ENCODE peak calls at places on chromosomes 11 and 22, in five cellular contexts. One of them, this sample, is unnamed.

GRCh38 chr11:19079643-19080440 is 19.3 kb upstream of the MRGPRX2 start:
- DNase-seq in upper lobe of left lung: no peak
- DNase-seq in neural progenitor cell: no peak
- DNase-seq in PC-9: peak; percentile 86
- DNase-seq in CD4-positive, alpha-beta memory T cell: no peak
- DNase-seq in this sample: no peak

GRCh38 chr11:113022267-113022666 is 61.0 kb downstream of the NCAM1 start:
- DNase-seq in upper lobe of left lung: no peak
- DNase-seq in neural progenitor cell: no peak
- DNase-seq in PC-9: no peak
- DNase-seq in CD4-positive, alpha-beta memory T cell: no peak
- DNase-seq in this sample: no peak

GRCh38 chr11:84899740-84900139 is 727.4 kb downstream of the DLG2 start:
- DNase-seq in upper lobe of left lung: no peak
- DNase-seq in neural progenitor cell: peak; percentile 66
- DNase-seq in PC-9: no peak
- DNase-seq in CD4-positive, alpha-beta memory T cell: no peak
- DNase-seq in this sample: no peak

GRCh38 chr11:848988-849824 is 6.6 kb downstream of the TSPAN4 start:
- DNase-seq in upper lobe of left lung: no peak
- DNase-seq in neural progenitor cell: peak; percentile 91
- DNase-seq in PC-9: no peak
- DNase-seq in CD4-positive, alpha-beta memory T cell: no peak
- DNase-seq in this sample: no peak

GRCh38 chr11:105790841-105791240 is 181.0 kb downstream of the GRIA4 start:
- DNase-seq in upper lobe of left lung: no peak
- DNase-seq in neural progenitor cell: peak; percentile 34
- DNase-seq in PC-9: no peak
- DNase-seq in CD4-positive, alpha-beta memory T cell: no peak
- DNase-seq in this sample: no peak

GRCh38 chr11:2445948-2446551 is 1.2 kb downstream of the KCNQ1 start:
- DNase-seq in upper lobe of left lung: peak; percentile 83
- DNase-seq in neural progenitor cell: no peak
- DNase-seq in PC-9: no peak
- DNase-seq in CD4-positive, alpha-beta memory T cell: no peak
- DNase-seq in this sample: no peak

GRCh38 chr22:45548991-45549736 is 46.5 kb downstream of the FBLN1 start:
- DNase-seq in upper lobe of left lung: peak; percentile 41
- DNase-seq in neural progenitor cell: peak; percentile 14
- DNase-seq in PC-9: peak; percentile 87
- DNase-seq in CD4-positive, alpha-beta memory T cell: no peak
- DNase-seq in this sample: no peak

GRCh38 chr11:134751825-134752224 is 339.8 kb upstream of the B3GAT1 start:
- DNase-seq in upper lobe of left lung: no peak
- DNase-seq in neural progenitor cell: no peak
- DNase-seq in PC-9: no peak
- DNase-seq in CD4-positive, alpha-beta memory T cell: no peak
- DNase-seq in this sample: no peak

GRCh38 chr11:63622318-63622717 is 8.1 kb upstream of the PLAAT3 start:
- DNase-seq in upper lobe of left lung: no peak
- DNase-seq in neural progenitor cell: no peak
- DNase-seq in PC-9: peak; percentile 67
- DNase-seq in CD4-positive, alpha-beta memory T cell: no peak
- DNase-seq in this sample: no peak

GRCh38 chr11:126281666-126282175 is 1.2 kb upstream of the TIRAP start:
- DNase-seq in upper lobe of left lung: no peak
- DNase-seq in neural progenitor cell: no peak
- DNase-seq in PC-9: no peak
- DNase-seq in CD4-positive, alpha-beta memory T cell: no peak
- DNase-seq in this sample: no peak

GRCh38 chr22:49561338-49561737 is 266.3 kb downstream of the BRD1 start:
- DNase-seq in upper lobe of left lung: peak; percentile 14
- DNase-seq in neural progenitor cell: no peak
- DNase-seq in PC-9: no peak
- DNase-seq in CD4-positive, alpha-beta memory T cell: no peak
- DNase-seq in this sample: no peak

GRCh38 chr11:119696378-119697157 is 32.4 kb downstream of the NECTIN1 start:
- DNase-seq in upper lobe of left lung: no peak
- DNase-seq in neural progenitor cell: peak; percentile 58
- DNase-seq in PC-9: peak; percentile 80
- DNase-seq in CD4-positive, alpha-beta memory T cell: no peak
- DNase-seq in this sample: no peak

GRCh38 chr11:85821636-85822035 is 10.7 kb upstream of the SYTL2 start:
- DNase-seq in upper lobe of left lung: no peak
- DNase-seq in neural progenitor cell: no peak
- DNase-seq in PC-9: no peak
- DNase-seq in CD4-positive, alpha-beta memory T cell: no peak
- DNase-seq in this sample: no peak

GRCh38 chr11:72228844-72229231 is 4.3 kb downstream of the INPPL1 start:
- DNase-seq in upper lobe of left lung: peak; percentile 15
- DNase-seq in neural progenitor cell: no peak
- DNase-seq in PC-9: no peak
- DNase-seq in CD4-positive, alpha-beta memory T cell: no peak
- DNase-seq in this sample: no peak

GRCh38 chr11:133545199-133545709 is 13.0 kb upstream of the OPCML start:
- DNase-seq in upper lobe of left lung: no peak
- DNase-seq in neural progenitor cell: no peak
- DNase-seq in PC-9: no peak
- DNase-seq in CD4-positive, alpha-beta memory T cell: no peak
- DNase-seq in this sample: no peak

GRCh38 chr11:26037716-26038115 is 294.2 kb upstream of the ANO3 start:
- DNase-seq in upper lobe of left lung: no peak
- DNase-seq in neural progenitor cell: no peak
- DNase-seq in PC-9: no peak
- DNase-seq in CD4-positive, alpha-beta memory T cell: no peak
- DNase-seq in this sample: no peak

GRCh38 chr11:120295110-120295509 is 30.0 kb upstream of the TLCD5 start:
- DNase-seq in upper lobe of left lung: no peak
- DNase-seq in neural progenitor cell: no peak
- DNase-seq in PC-9: peak; percentile 58
- DNase-seq in CD4-positive, alpha-beta memory T cell: no peak
- DNase-seq in this sample: no peak

GRCh38 chr11:131311746-131312145 is 58.7 kb upstream of the NTM start:
- DNase-seq in upper lobe of left lung: no peak
- DNase-seq in neural progenitor cell: no peak
- DNase-seq in PC-9: no peak
- DNase-seq in CD4-positive, alpha-beta memory T cell: no peak
- DNase-seq in this sample: no peak

GRCh38 chr11:130390071-130390758 is 38.2 kb downstream of the ADAMTS8 start:
- DNase-seq in upper lobe of left lung: no peak
- DNase-seq in neural progenitor cell: no peak
- DNase-seq in PC-9: no peak
- DNase-seq in CD4-positive, alpha-beta memory T cell: no peak
- DNase-seq in this sample: no peak

GRCh38 chr11:115314330-115314729 is 189.9 kb downstream of the CADM1 start:
- DNase-seq in upper lobe of left lung: no peak
- DNase-seq in neural progenitor cell: no peak
- DNase-seq in PC-9: no peak
- DNase-seq in CD4-positive, alpha-beta memory T cell: no peak
- DNase-seq in this sample: no peak

GRCh38 chr11:23232652-23233051 is 372.4 kb upstream of the CCDC179 start:
- DNase-seq in upper lobe of left lung: no peak
- DNase-seq in neural progenitor cell: no peak
- DNase-seq in PC-9: no peak
- DNase-seq in CD4-positive, alpha-beta memory T cell: no peak
- DNase-seq in this sample: no peak

GRCh38 chr11:23236846-23237550 is 376.7 kb upstream of the CCDC179 start:
- DNase-seq in upper lobe of left lung: no peak
- DNase-seq in neural progenitor cell: no peak
- DNase-seq in PC-9: no peak
- DNase-seq in CD4-positive, alpha-beta memory T cell: no peak
- DNase-seq in this sample: no peak

DNA sequence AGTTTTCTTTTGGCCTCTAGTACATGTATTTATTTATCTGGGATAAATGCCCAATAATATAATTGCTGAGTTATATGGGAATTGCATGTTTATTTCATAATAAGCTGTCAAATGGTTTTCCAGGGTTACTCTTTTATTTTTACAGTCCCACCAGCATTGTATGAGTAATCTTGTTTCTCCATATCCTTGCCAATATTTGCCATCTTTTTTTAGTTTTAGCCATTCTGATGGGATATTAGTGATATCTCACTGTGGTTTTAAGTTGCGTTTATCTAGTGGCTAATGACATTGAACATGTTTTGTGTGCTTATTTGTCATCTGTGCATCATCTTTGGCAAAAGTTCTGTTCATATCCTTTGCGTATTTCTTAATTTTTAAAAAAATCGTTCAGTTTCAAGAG is 372.8 kb upstream of the CCDC179 start:
- DNase-seq in upper lobe of left lung: no peak
- DNase-seq in neural progenitor cell: no peak
- DNase-seq in PC-9: no peak
- DNase-seq in CD4-positive, alpha-beta memory T cell: no peak
- DNase-seq in this sample: no peak
- H3K4me1 ChIP-seq in upper lobe of left lung: no peaks in the 10 kb centered on the region
- H3K4me1 ChIP-seq in neural progenitor cell: no peaks in the 10 kb centered on the region
- H3K4me1 ChIP-seq in PC-9: no peaks in the 10 kb centered on the region
- H3K4me1 ChIP-seq in CD4-positive, alpha-beta memory T cell: no peaks in the 10 kb centered on the region
- H3K4me1 ChIP-seq in this sample: no peaks in the 10 kb centered on the region

DNA sequence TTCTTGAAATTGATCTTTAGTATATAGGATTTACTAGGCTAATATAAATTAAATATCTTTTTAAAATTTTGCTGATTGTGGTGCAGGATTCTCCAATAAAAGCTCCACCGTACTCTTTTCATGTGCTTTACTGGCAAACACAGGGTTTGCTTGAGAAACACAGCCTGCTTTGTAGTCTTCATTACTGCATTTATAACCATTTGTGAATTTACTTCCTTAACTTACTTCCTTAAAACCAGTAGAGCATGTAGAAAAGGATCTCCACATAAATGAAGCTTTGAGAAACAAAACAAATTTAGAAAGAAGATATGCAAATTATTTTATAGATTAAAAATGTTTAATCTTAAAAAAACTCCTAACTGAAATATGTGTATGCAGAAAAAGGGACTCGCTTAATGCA is 28.8 kb downstream of the SWAP70 start:
- DNase-seq in upper lobe of left lung: no peak
- DNase-seq in neural progenitor cell: no peak
- DNase-seq in PC-9: no peak
- DNase-seq in CD4-positive, alpha-beta memory T cell: no peak
- DNase-seq in this sample: no peak
- H3K4me1 ChIP-seq in upper lobe of left lung: peaks cover 41% of the 10 kb centered on the region
- H3K4me1 ChIP-seq in neural progenitor cell: peaks cover 33% of the 10 kb centered on the region
- H3K4me1 ChIP-seq in PC-9: no peaks in the 10 kb centered on the region
- H3K4me1 ChIP-seq in CD4-positive, alpha-beta memory T cell: no peaks in the 10 kb centered on the region
- H3K4me1 ChIP-seq in this sample: peaks cover 5% of the 10 kb centered on the region

GRCh38 chr11:68314886-68315580 is 2.6 kb downstream of the LRP5 start:
- DNase-seq in upper lobe of left lung: no peak
- DNase-seq in neural progenitor cell: no peak
- DNase-seq in PC-9: peak; percentile 64
- DNase-seq in CD4-positive, alpha-beta memory T cell: no peak
- DNase-seq in this sample: no peak

GRCh38 chr11:68314203-68314885 is 2.0 kb downstream of the LRP5 start:
- DNase-seq in upper lobe of left lung: no peak
- DNase-seq in neural progenitor cell: no peak
- DNase-seq in PC-9: no peak
- DNase-seq in CD4-positive, alpha-beta memory T cell: no peak
- DNase-seq in this sample: no peak

GRCh38 chr11:68312780-68313573 is 586 bp downstream of the LRP5 start:
- DNase-seq in upper lobe of left lung: no peak
- DNase-seq in neural progenitor cell: peak; percentile 56
- DNase-seq in PC-9: no peak
- DNase-seq in CD4-positive, alpha-beta memory T cell: no peak
- DNase-seq in this sample: no peak

GRCh38 chr11:68312117-68312779 is at the start of gene LRP5:
- DNase-seq in upper lobe of left lung: peak; percentile 40
- DNase-seq in neural progenitor cell: peak; percentile 73
- DNase-seq in PC-9: peak; percentile 60
- DNase-seq in CD4-positive, alpha-beta memory T cell: no peak
- DNase-seq in this sample: no peak

DNA sequence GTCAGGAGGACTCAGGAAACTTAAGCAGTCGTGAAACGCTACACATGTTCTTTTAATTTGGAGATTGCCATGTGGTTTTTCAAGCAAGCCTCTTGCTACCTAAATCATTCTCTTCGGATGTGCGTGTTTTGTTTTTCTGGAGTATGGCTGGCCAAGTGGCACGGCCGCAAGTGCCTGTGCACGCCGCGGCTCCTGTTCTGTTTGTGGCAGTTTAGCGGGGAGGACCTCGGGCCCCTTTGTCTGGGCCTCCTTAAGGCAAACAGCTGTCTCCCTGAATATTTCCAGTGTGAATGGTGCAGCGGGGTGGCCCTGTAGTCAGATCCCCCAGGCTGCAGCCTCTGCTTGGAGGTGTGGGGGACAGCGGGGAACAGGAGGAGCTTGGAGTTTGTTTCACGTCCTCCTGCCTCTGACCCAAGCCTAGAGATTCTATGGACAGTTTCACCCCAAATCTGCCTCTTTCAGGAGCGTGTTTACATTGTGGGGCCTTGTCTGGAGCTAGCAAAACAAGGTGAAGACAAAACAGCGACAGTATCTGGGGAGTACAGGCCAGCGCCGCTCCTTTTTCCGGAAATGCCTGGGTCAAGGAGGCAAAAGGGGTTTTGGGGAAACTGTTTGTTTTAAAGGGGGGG is 1.3 kb downstream of the LRP5 start:
- DNase-seq in upper lobe of left lung: no peak
- DNase-seq in neural progenitor cell: peak; percentile 64
- DNase-seq in PC-9: no peak
- DNase-seq in CD4-positive, alpha-beta memory T cell: no peak
- DNase-seq in this sample: no peak
- H3K4me1 ChIP-seq in upper lobe of left lung: peaks cover 33% of the 10 kb centered on the region
- H3K4me1 ChIP-seq in neural progenitor cell: peaks cover 14% of the 10 kb centered on the region
- H3K4me1 ChIP-seq in PC-9: peaks cover 39% of the 10 kb centered on the region
- H3K4me1 ChIP-seq in CD4-positive, alpha-beta memory T cell: peaks cover 11% of the 10 kb centered on the region
- H3K4me1 ChIP-seq in this sample: peaks cover 10% of the 10 kb centered on the region

GRCh38 chr11:92314499-92314898 is 89.9 kb downstream of the FAT3 start:
- DNase-seq in upper lobe of left lung: no peak
- DNase-seq in neural progenitor cell: no peak
- DNase-seq in PC-9: no peak
- DNase-seq in CD4-positive, alpha-beta memory T cell: no peak
- DNase-seq in this sample: no peak

GRCh38 chr11:92311616-92312449 is 87.2 kb downstream of the FAT3 start:
- DNase-seq in upper lobe of left lung: no peak
- DNase-seq in neural progenitor cell: peak; percentile 39
- DNase-seq in PC-9: no peak
- DNase-seq in CD4-positive, alpha-beta memory T cell: no peak
- DNase-seq in this sample: no peak

GRCh38 chr11:92322225-92322624 is 97.6 kb downstream of the FAT3 start:
- DNase-seq in upper lobe of left lung: no peak
- DNase-seq in neural progenitor cell: no peak
- DNase-seq in PC-9: no peak
- DNase-seq in CD4-positive, alpha-beta memory T cell: no peak
- DNase-seq in this sample: no peak

GRCh38 chr11:92316410-92316809 is 91.8 kb downstream of the FAT3 start:
- DNase-seq in upper lobe of left lung: no peak
- DNase-seq in neural progenitor cell: no peak
- DNase-seq in PC-9: no peak
- DNase-seq in CD4-positive, alpha-beta memory T cell: no peak
- DNase-seq in this sample: no peak

DNA sequence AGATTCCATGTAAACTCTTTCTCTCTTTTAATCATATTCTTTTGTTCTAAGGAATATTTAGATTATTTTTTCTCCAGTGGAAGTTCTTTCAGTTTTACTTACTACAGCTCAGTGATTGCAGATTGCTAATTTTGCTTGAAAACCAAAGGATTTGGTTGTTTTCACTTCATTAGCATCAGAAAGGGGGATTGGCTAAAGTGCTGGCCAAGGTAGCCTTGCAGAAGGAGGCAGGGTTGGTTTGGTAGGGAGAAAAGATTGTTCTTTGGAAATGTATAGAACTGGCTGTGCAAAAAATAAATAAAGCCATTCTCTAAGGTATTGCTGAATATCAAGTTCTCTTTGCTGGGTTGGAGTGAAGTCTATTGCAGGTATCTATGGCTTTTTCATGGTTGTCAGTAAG is 92.6 kb downstream of the FAT3 start:
- DNase-seq in upper lobe of left lung: no peak
- DNase-seq in neural progenitor cell: no peak
- DNase-seq in PC-9: no peak
- DNase-seq in CD4-positive, alpha-beta memory T cell: no peak
- DNase-seq in this sample: no peak
- H3K4me1 ChIP-seq in upper lobe of left lung: no peaks in the 10 kb centered on the region
- H3K4me1 ChIP-seq in neural progenitor cell: peaks cover 18% of the 10 kb centered on the region
- H3K4me1 ChIP-seq in PC-9: peaks cover 6% of the 10 kb centered on the region
- H3K4me1 ChIP-seq in CD4-positive, alpha-beta memory T cell: no peaks in the 10 kb centered on the region
- H3K4me1 ChIP-seq in this sample: no peaks in the 10 kb centered on the region

This sample was measured in CD4-positive, CD25-positive, alpha-beta regulatory T cell.